ENCODE peak calls at places on chromosomes 11 and 22, in six cellular contexts. E is OCI-LY7; D is Caco-2; Q is midbrain; I is activated T-cell treated with anti-CD3 and anti-CD28 coated beads, Interleukin-2, amount 50 U/mL, for 1 hour; O is naive thymus-derived CD4-positive, alpha-beta T cell. G is an unnamed sample.

GRCh38 chr22:30823015-30823370 is 128.3 kb downstream of the OSBP2 start:
- DNase-seq in E (no peak), D (peak), Q (no peak), I (no peak), O (no peak), G (no peak)

GRCh38 chr22:41898645-41899044 is 16.2 kb downstream of the SHISA8 start:
- DNase-seq in E (no peak), D (no peak), Q (no peak), I (no peak), O (no peak), G (no peak)

GRCh38 chr11:115134886-115135285 is 369.3 kb downstream of the CADM1 start:
- DNase-seq in E (no peak), D (no peak), Q (no peak), I (no peak), O (no peak), G (no peak)

GRCh38 chr22:39534092-39534506 is 1.6 kb upstream of the RPS19BP1 start:
- DNase-seq in E (no peak), D (no peak), Q (no peak), I (no peak), O (no peak), G (no peak)

GRCh38 chr11:128515086-128515485 is 72.3 kb downstream of the ETS1 start:
- DNase-seq in E (no peak), D (no peak), Q (no peak), I (no peak), O (peak), G (no peak)

GRCh38 chr11:72738199-72739141 is 13.7 kb downstream of the ARAP1 start:
- DNase-seq in E (peak), D (no peak), Q (no peak), I (no peak), O (no peak), G (no peak)

GRCh38 chr11:39745401-39745800 is 1714.1 kb downstream of the LRRC4C start:
- DNase-seq in E (no peak), D (peak), Q (no peak), I (no peak), O (no peak), G (no peak)

GRCh38 chr11:2690596-2691354 is 9.0 kb downstream of the KCNQ1OT1 start:
- DNase-seq in E (no peak), D (no peak), Q (no peak), I (peak), O (no peak), G (no peak)

GRCh38 chr11:107591098-107591445 is at the start of gene ELMOD1:
- DNase-seq in E (no peak), D (peak), Q (peak), I (peak), O (peak), G (no peak)

GRCh38 chr11:60857378-60858232 is 1.9 kb upstream of the PTGDR2 start:
- DNase-seq in E (no peak), D (no peak), Q (no peak), I (no peak), O (no peak), G (no peak)

GRCh38 chr22:27207907-27208306 is 550.5 kb downstream of the MIAT start:
- DNase-seq in E (no peak), D (no peak), Q (no peak), I (no peak), O (no peak), G (no peak)

GRCh38 chr22:40203568-40203967 is 25.8 kb downstream of the TNRC6B start:
- DNase-seq in E (peak), D (no peak), Q (no peak), I (no peak), O (peak), G (no peak)

GRCh38 chr22:20298803-20299735 is 20.8 kb downstream of the DGCR6L start:
- DNase-seq in E (peak), D (peak), Q (no peak), I (peak), O (peak), G (peak)

GRCh38 chr11:86670179-86670578 is 2.2 kb downstream of the ME3 start:
- DNase-seq in E (no peak), D (no peak), Q (no peak), I (no peak), O (no peak), G (no peak)

GRCh38 chr11:68817554-68817953 is 24.2 kb downstream of the CPT1A start:
- DNase-seq in E (no peak), D (no peak), Q (no peak), I (no peak), O (no peak), G (no peak)

GRCh38 chr22:27146871-27147591 is 489.6 kb downstream of the MIAT start:
- DNase-seq in E (no peak), D (no peak), Q (no peak), I (no peak), O (no peak), G (no peak)

GRCh38 chr11:58334708-58335107 is 24.2 kb downstream of the OR5B17 start:
- DNase-seq in E (no peak), D (no peak), Q (no peak), I (no peak), O (no peak), G (no peak)

GRCh38 chr11:35373284-35373933 is 45.9 kb downstream of the SLC1A2 start:
- DNase-seq in E (no peak), D (no peak), Q (no peak), I (no peak), O (no peak), G (no peak)